ENCODE peak calls at places on chromosomes 2 and 18, in seven cellular contexts. V is iris pigment epithelial cell; G is foreskin fibroblast; O is GM03348; F is islet precursor cell; Q is activated CD8-positive, alpha-beta memory T cell treated with anti-CD3 and anti-CD28 coated beads for 24 hours; A is fibroblast of gingiva. X is an unnamed sample.
A peak's percentile ranks its signal among the peaks of the same experiment; 100 is the strongest.

GRCh38 chr2:47321006-47321405 is 82.0 kb upstream of the MSH2 start:
- DNase-seq in A (no peak), G (no peak), Q (no peak), V (no peak), F (no peak), O (no peak), X (no peak)

GRCh38 chr2:240463866-240464481 is 28.5 kb downstream of the GPC1 start:
- DNase-seq in A (no peak), F (no peak), G (no peak), Q (peak; percentile 50), V (no peak), O (no peak), X (no peak)

GRCh38 chr2:54522624-54523281 is 66.6 kb downstream of the SPTBN1 start:
- DNase-seq in Q (peak; percentile 77), G (peak; percentile 69), O (peak; percentile 36), V (peak; percentile 52), A (peak; percentile 33), F (peak; percentile 81), X (peak; percentile 49)

GRCh38 chr2:172282944-172283343 is 144.4 kb upstream of the ITGA6 start:
- DNase-seq in F (peak; percentile 76), O (peak; percentile 69), V (peak; percentile 96), Q (no peak), G (peak; percentile 96), A (peak; percentile 65), X (no peak)

GRCh38 chr18:26424428-26425147 is 123.8 kb downstream of the KCTD1 start:
- DNase-seq in Q (peak; percentile 1), V (no peak), O (no peak), G (no peak), F (no peak), A (no peak), X (no peak)

GRCh38 chr2:17853799-17854198 is 24.7 kb upstream of the KCNS3 start:
- DNase-seq in O (no peak), F (no peak), A (no peak), G (no peak), Q (no peak), V (no peak), X (no peak)

GRCh38 chr2:215328066-215328465 is 16.2 kb downstream of the ATIC start:
- DNase-seq in F (no peak), A (no peak), G (no peak), O (no peak), Q (no peak), V (no peak), X (no peak)

GRCh38 chr2:27014771-27015433 is 17.9 kb upstream of the TMEM214 start:
- DNase-seq in V (no peak), G (no peak), A (no peak), O (no peak), F (no peak), Q (no peak), X (no peak)

GRCh38 chr2:130796280-130796679 is 40.4 kb upstream of the ARHGEF4 start:
- DNase-seq in O (no peak), G (no peak), Q (no peak), F (peak; percentile 94), V (no peak), A (no peak), X (no peak)